ENCODE peak calls at places on chromosomes 4 and X, in six cellular contexts. X is HepG2, O is IMR-90, F is K562, Q is A549, D is SK-N-SH. M is an unnamed sample.

GRCh38 chr4:54063737-54064316 is 578 bp downstream of the CHIC2 start:
- DNase-seq in Q (peak; percentile 22), O (no peak), D (peak; percentile 47), F (peak; percentile 33), X (peak; percentile 24), M (no peak)

GRCh38 chr4:22739933-22740332 is 47.2 kb downstream of the GBA3 start:
- DNase-seq in D (no peak), F (no peak), X (no peak), O (no peak), Q (no peak), M (no peak)

GRCh38 chr4:48223633-48224295 is 45.9 kb downstream of the TEC start:
- DNase-seq in O (peak; percentile 11), F (no peak), Q (peak; percentile 2), X (no peak), D (no peak), M (no peak)

GRCh38 chr4:185470503-185471195 is 884 bp downstream of the CCDC110 start:
- DNase-seq in D (peak; percentile 31), X (peak; percentile 4), Q (peak; percentile 9), O (peak; percentile 12), F (peak; percentile 18), M (no peak)

GRCh38 chr4:40719008-40719623 is 30.6 kb upstream of the NSUN7 start:
- DNase-seq in F (no peak), Q (peak; percentile 82), D (peak; percentile 19), O (peak; percentile 64), X (peak; percentile 44), M (peak; percentile 71)

GRCh38 chr4:53987761-53988171 is 76.6 kb downstream of the CHIC2 start:
- DNase-seq in D (no peak), O (peak; percentile 81), Q (peak; percentile 3), F (no peak), X (peak; percentile 16), M (no peak)

GRCh38 chrX:16819634-16820033 is 33.4 kb downstream of the TXLNG start:
- DNase-seq in Q (no peak), D (no peak), X (no peak), O (no peak), F (no peak), M (no peak)

GRCh38 chrX:130916636-130917422 is 13.8 kb upstream of the ENOX2 start:
- DNase-seq in X (peak; percentile 35), Q (peak; percentile 55), D (peak; percentile 62), F (peak; percentile 67), O (peak; percentile 54), M (no peak)

GRCh38 chrX:11119295-11119943 is 8.3 kb downstream of the HCCS start:
- DNase-seq in X (no peak), Q (no peak), F (no peak), D (no peak), O (no peak), M (no peak)

GRCh38 chr4:61204353-61204752 is 4.2 kb downstream of the ADGRL3 start:
- DNase-seq in Q (no peak), D (no peak), F (no peak), X (peak; percentile 51), O (peak; percentile 52), M (no peak)

GRCh38 chrX:20189171-20189570 is 47.5 kb upstream of the EIF1AX start:
- DNase-seq in Q (no peak), X (peak; percentile 30), O (no peak), D (no peak), F (no peak), M (no peak)

GRCh38 chrX:12497832-12498591 is 293.2 kb upstream of the PRPS2 start:
- DNase-seq in D (peak; percentile 25), Q (peak; percentile 4), X (no peak), O (no peak), F (peak; percentile 8), M (no peak)

GRCh38 chr4:145679520-145679919 is 426 bp upstream of the C4orf51 start:
- DNase-seq in Q (peak; percentile 65), F (no peak), X (peak; percentile 25), D (no peak), O (peak; percentile 97), M (no peak)

GRCh38 chr4:126679303-126679702 is 953.5 kb upstream of the INTU start:
- DNase-seq in O (no peak), F (no peak), D (no peak), Q (no peak), X (no peak), M (no peak)

GRCh38 chrX:118502121-118502794 is 6.6 kb downstream of the DOCK11 start:
- DNase-seq in O (no peak), D (no peak), X (no peak), F (no peak), Q (no peak), M (no peak)

GRCh38 chrX:123993326-123993725 is 31.8 kb downstream of the STAG2 start:
- DNase-seq in Q (no peak), F (no peak), O (peak; percentile 81), X (no peak), D (no peak), M (no peak)

GRCh38 chrX:46713672-46714487 is 45.0 kb downstream of the SLC9A7 start:
- DNase-seq in D (no peak), F (no peak), Q (no peak), O (peak; percentile 22), X (no peak), M (peak; percentile 82)

GRCh38 chr4:113499696-113500095 is 261.8 kb downstream of the CAMK2D start:
- DNase-seq in D (no peak), X (peak; percentile 35), Q (no peak), F (no peak), O (peak; percentile 94), M (no peak)

GRCh38 chr4:84498203-84499026 is 677 bp downstream of the NKX6-1 start:
- DNase-seq in Q (peak; percentile 12), D (peak; percentile 46), O (peak; percentile 7), X (no peak), F (no peak), M (no peak)

GRCh38 chr4:133146574-133147198 is 2.4 kb upstream of the PCDH10 start:
- DNase-seq in D (peak; percentile 52), X (peak; percentile 15), F (peak; percentile 28), Q (peak; percentile 40), O (peak; percentile 40), M (no peak)

GRCh38 chr4:2059034-2059725 is at the start of gene NAT8L:
- DNase-seq in F (peak; percentile 83), D (peak; percentile 93), Q (peak; percentile 42), O (no peak), X (no peak), M (no peak)

GRCh38 chr4:6324461-6324998 is 54.9 kb downstream of the WFS1 start:
- DNase-seq in D (no peak), X (no peak), Q (no peak), O (no peak), F (no peak), M (no peak)

GRCh38 chr4:25817059-25817681 is 45.6 kb downstream of the SEL1L3 start:
- DNase-seq in X (no peak), O (peak; percentile 86), Q (peak; percentile 53), D (no peak), F (no peak), M (no peak)

GRCh38 chr4:118033148-118034060 is 882 bp upstream of the NDST3 start:
- DNase-seq in Q (peak; percentile 15), X (no peak), F (no peak), O (peak; percentile 24), D (peak; percentile 87), M (no peak)

DNA sequence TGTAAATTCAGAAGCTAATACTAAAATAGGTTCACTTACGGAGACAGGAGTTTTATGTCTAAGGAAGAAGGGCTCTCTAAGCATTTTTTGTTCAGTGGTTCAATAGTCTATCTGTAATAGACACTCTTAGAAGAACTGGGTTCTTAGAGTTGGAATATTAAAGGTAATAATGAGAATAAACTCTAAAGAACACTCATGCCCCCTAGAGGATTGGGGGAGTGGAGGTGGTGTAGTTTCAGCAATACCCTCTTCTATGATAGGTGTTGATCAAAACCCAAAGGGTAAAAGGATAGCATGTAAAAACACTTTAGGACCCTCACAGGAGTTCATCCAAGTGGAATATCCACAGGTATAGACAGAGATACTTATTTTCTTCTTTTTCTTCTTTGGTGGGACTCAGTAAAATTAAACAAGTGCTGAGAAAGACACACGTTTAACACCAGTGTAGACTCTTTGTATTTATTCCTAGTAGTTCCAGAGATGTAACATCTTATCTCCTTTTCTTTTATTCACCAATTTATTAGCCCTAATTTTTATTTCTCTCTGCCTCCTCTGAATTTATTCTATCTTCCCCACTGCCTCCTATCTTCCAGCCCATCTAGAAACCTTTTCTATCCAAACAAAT is 25.7 kb upstream of the MND1 start:
- DNase-seq in O (peak; percentile 54), Q (peak; percentile 30), D (peak; percentile 74), F (peak; percentile 22), X (peak; percentile 40), M (no peak)
- TF ChIP-seq SMC3 in O (peak; percentile 86), Q (peak; percentile 69), D (peak; percentile 79), F (peak; percentile 43), X (peak; percentile 77), M (peak; percentile 83)

DNA sequence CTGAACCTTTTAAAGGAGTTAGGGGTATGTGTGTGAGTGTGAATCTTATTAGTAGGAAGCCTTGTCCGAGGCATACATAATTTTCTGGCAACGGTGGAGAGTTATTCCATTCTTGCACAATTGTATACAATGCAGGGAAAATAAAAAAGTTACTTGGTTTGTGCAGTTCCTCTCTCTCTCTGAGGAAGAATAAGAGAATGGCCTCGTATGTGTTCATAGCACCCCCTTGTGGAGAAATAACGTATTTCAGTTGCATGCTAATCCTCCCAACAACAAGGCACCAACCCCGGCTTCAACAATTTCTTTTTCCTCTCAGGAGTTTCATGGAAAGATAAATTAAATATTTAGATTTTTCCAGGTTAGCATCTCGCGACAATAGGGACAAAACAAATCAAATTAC is 33.7 kb upstream of the FGF13 start:
- DNase-seq in D (peak; percentile 14), X (peak; percentile 12), Q (peak; percentile 40), F (peak; percentile 57), O (peak; percentile 60), M (peak; percentile 8)
- TF ChIP-seq SMC3 in D (peak; percentile 56), X (peak; percentile 28), Q (peak; percentile 44), F (peak; percentile 10), O (peak; percentile 42), M (peak; percentile 57)

GRCh38 chr4:180086480-180087170 is 2156.6 kb upstream of the TENM3 start:
- DNase-seq in D (no peak), Q (no peak), F (no peak), X (no peak), O (no peak), M (no peak)
- TF ChIP-seq SMC3 in D (no peak), Q (no peak), F (no peak), X (no peak), O (no peak), M (no peak)

GRCh38 chrX:103360916-103361315 is 4.6 kb downstream of the TCEAL9 start:
- DNase-seq in Q (no peak), X (no peak), F (no peak), O (no peak), D (no peak), M (no peak)

GRCh38 chrX:103356023-103356798 is at the start of gene TCEAL9:
- DNase-seq in Q (peak; percentile 74), O (peak; percentile 83), F (peak; percentile 11), D (peak; percentile 71), X (peak; percentile 51), M (no peak)

GRCh38 chrX:103357871-103358270 is 1.6 kb downstream of the TCEAL9 start:
- DNase-seq in O (no peak), D (no peak), X (no peak), Q (no peak), F (no peak), M (no peak)

GRCh38 chrX:103360092-103360491 is 3.8 kb downstream of the TCEAL9 start:
- DNase-seq in X (no peak), O (no peak), F (peak; percentile 10), Q (no peak), D (peak; percentile 19), M (no peak)

DNA sequence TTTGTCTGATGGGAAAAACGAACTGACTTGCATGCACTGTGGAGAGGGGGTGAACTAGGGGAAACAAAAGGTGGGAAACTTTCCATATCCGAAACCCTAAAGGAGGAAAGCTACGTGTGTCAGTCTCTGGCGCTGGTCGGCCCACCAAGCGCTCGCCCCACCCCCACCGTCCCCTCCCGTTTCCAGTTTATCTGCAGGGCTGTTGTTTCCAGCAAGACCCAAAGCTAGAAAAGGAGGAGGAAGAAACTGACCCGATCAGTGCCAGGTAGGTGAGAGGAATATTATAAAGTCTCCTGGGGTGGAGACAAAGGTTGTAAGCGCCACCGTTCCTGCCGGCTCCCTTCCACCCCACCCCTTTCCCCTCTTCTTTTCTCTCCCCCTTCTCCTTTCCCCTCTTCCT is 591 bp downstream of the TCEAL9 start:
- DNase-seq in D (peak; percentile 29), F (no peak), Q (no peak), O (no peak), X (no peak), M (no peak)
- TF ChIP-seq SMC3 in D (no peak), F (no peak), Q (no peak), O (no peak), X (no peak), M (no peak)

M was measured in GM12878.